ENCODE peak calls at places on chromosome 3, in nine cellular contexts. P is body of pancreas; Y is WERI-Rb-1; A is AG04450; D is CD4-positive, alpha-beta T cell; J is ovary; K is Panc1; T is A549; L is H9. I is an unnamed sample.

GRCh38 chr3:29695905-29696238 is 415.0 kb downstream of the RBMS3 start:
- DNase-seq in P (no peak), Y (no peak), A (no peak), D (no peak), J (no peak), K (no peak), T (no peak), L (no peak), I (no peak)

GRCh38 chr3:159169828-159170227 is 368.0 kb downstream of the MFSD1 start:
- DNase-seq in P (no peak), Y (no peak), A (peak), D (no peak), J (no peak), K (peak), T (peak), L (no peak), I (no peak)

GRCh38 chr3:76107935-76108570 is 322.7 kb upstream of the ZNF717 start:
- DNase-seq in P (peak), Y (peak), A (peak), D (no peak), J (no peak), K (no peak), T (peak), L (no peak), I (no peak)

GRCh38 chr3:62374375-62374876 is 1.1 kb upstream of the FEZF2 start:
- DNase-seq in P (no peak), Y (no peak), A (no peak), D (no peak), J (no peak), K (no peak), T (no peak), L (peak), I (no peak)

GRCh38 chr3:32374788-32375595 is 16.7 kb upstream of the CMTM7 start:
- DNase-seq in P (peak), Y (peak), A (peak), D (peak), J (peak), K (peak), T (peak), L (peak), I (no peak)

GRCh38 chr3:42590989-42591756 is 513 bp downstream of the SS18L2 start:
- DNase-seq in P (no peak), Y (peak), A (no peak), D (no peak), J (peak), K (no peak), T (no peak), L (no peak), I (no peak)

GRCh38 chr3:130276203-130276803 is 69.2 kb upstream of the COL6A5 start:
- DNase-seq in P (peak), Y (peak), A (peak), D (no peak), J (no peak), K (peak), T (peak), L (no peak), I (no peak)

GRCh38 chr3:42247576-42248027 is 18.4 kb downstream of the CCK start:
- DNase-seq in P (peak), Y (peak), A (no peak), D (peak), J (no peak), K (no peak), T (peak), L (peak), I (no peak)

GRCh38 chr3:28973621-28974020 is 307.2 kb upstream of the RBMS3 start:
- DNase-seq in P (no peak), Y (no peak), A (no peak), D (no peak), J (no peak), K (no peak), T (no peak), L (no peak), I (no peak)

GRCh38 chr3:56985460-56986327 is 74.8 kb upstream of the SPATA12 start:
- DNase-seq in P (no peak), Y (no peak), A (no peak), D (no peak), J (peak), K (no peak), T (no peak), L (no peak), I (no peak)

GRCh38 chr3:161884830-161885229 is 388.2 kb downstream of the OTOL1 start:
- DNase-seq in P (no peak), Y (no peak), A (no peak), D (no peak), J (no peak), K (no peak), T (no peak), L (no peak), I (no peak)

GRCh38 chr3:125168711-125169410 is 43.7 kb downstream of the SLC12A8 start:
- DNase-seq in P (no peak), Y (peak), A (no peak), D (no peak), J (no peak), K (no peak), T (no peak), L (no peak), I (no peak)

GRCh38 chr3:111801697-111802655 is 57.1 kb upstream of the PHLDB2 start:
- DNase-seq in P (no peak), Y (no peak), A (peak), D (no peak), J (no peak), K (no peak), T (peak), L (no peak), I (no peak)

GRCh38 chr3:38067508-38068233 is 28.7 kb downstream of the DLEC1 start:
- DNase-seq in P (no peak), Y (no peak), A (no peak), D (no peak), J (no peak), K (no peak), T (no peak), L (no peak), I (no peak)

GRCh38 chr3:125023833-125024560 is 31.8 kb downstream of the HEG1 start:
- DNase-seq in P (no peak), Y (no peak), A (no peak), D (no peak), J (no peak), K (no peak), T (no peak), L (no peak), I (no peak)

GRCh38 chr3:123809597-123809996 is 74.5 kb downstream of the MYLK start:
- DNase-seq in P (no peak), Y (no peak), A (no peak), D (no peak), J (no peak), K (no peak), T (no peak), L (no peak), I (no peak)

GRCh38 chr3:43302116-43302880 is 16.0 kb downstream of the SNRK start:
- DNase-seq in P (no peak), Y (no peak), A (no peak), D (no peak), J (no peak), K (no peak), T (no peak), L (no peak), I (no peak)

GRCh38 chr3:58660998-58661397 is 5.6 kb downstream of the FAM3D start:
- DNase-seq in P (no peak), Y (no peak), A (no peak), D (no peak), J (no peak), K (no peak), T (no peak), L (no peak), I (no peak)

GRCh38 chr3:185726254-185726967 is 98.4 kb downstream of the IGF2BP2 start:
- DNase-seq in P (no peak), Y (no peak), A (no peak), D (no peak), J (no peak), K (no peak), T (no peak), L (no peak), I (no peak)

GRCh38 chr3:155815030-155815429 is 9.0 kb upstream of the C3orf33 start:
- DNase-seq in P (no peak), Y (no peak), A (no peak), D (no peak), J (no peak), K (no peak), T (no peak), L (no peak), I (no peak)

GRCh38 chr3:182327196-182327681 is 466.1 kb upstream of the ATP11B start:
- DNase-seq in P (no peak), Y (no peak), A (no peak), D (no peak), J (no peak), K (no peak), T (no peak), L (peak), I (no peak)

GRCh38 chr3:158792709-158793108 is 9.1 kb upstream of the MFSD1 start:
- DNase-seq in P (no peak), Y (no peak), A (peak), D (no peak), J (no peak), K (no peak), T (peak), L (no peak), I (no peak)

GRCh38 chr3:126412841-126413692 is 18.4 kb downstream of the CFAP100 start:
- DNase-seq in P (no peak), Y (no peak), A (no peak), D (no peak), J (no peak), K (no peak), T (no peak), L (no peak), I (no peak)

GRCh38 chr3:10561162-10561561 is 55.8 kb upstream of the ATP2B2 start:
- DNase-seq in P (no peak), Y (no peak), A (no peak), D (no peak), J (no peak), K (no peak), T (no peak), L (peak), I (no peak)

GRCh38 chr3:12886106-12886679 is 44.8 kb upstream of the RPL32 start:
- DNase-seq in P (no peak), Y (no peak), A (no peak), D (no peak), J (no peak), K (no peak), T (no peak), L (no peak), I (no peak)

GRCh38 chr3:154182975-154183374 is 61.8 kb downstream of the ARHGEF26 start:
- DNase-seq in P (no peak), Y (no peak), A (no peak), D (no peak), J (no peak), K (no peak), T (no peak), L (no peak), I (no peak)

GRCh38 chr3:141414800-141415462 is 46.6 kb downstream of the ZBTB38 start:
- DNase-seq in P (no peak), Y (no peak), A (no peak), D (no peak), J (no peak), K (no peak), T (peak), L (no peak), I (no peak)
- H3K27ac ChIP-seq in P (peak), Y (no peak), A (peak), D (peak), J (no peak), K (no peak), T (peak), L (no peak), I (peak)

DNA sequence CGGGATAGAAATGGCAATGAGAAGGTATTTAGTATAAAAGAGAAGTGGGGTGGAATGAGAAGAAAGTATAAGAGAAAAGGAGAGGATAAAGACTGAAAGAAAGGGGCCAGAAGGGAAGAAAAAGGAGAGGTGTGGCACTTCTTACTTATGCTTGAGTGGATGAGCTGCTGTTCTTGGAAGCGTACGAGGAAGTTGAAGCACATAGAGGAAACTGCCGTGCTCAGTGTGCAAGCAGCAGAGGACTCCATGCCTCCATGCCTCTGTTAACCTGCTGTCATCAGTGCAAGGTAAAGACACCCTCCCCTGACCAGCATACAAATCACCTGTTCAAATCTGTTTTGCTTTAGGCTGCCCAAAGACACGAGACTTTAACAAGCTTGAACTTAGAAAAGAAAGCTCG is 6.5 kb downstream of the WDR5B start:
- DNase-seq in P (no peak), Y (no peak), A (no peak), D (no peak), J (no peak), K (no peak), T (no peak), L (no peak), I (no peak)
- H3K27ac ChIP-seq in P (no peak), Y (no peak), A (no peak), D (no peak), J (no peak), K (no peak), T (no peak), L (no peak), I (no peak)

DNA sequence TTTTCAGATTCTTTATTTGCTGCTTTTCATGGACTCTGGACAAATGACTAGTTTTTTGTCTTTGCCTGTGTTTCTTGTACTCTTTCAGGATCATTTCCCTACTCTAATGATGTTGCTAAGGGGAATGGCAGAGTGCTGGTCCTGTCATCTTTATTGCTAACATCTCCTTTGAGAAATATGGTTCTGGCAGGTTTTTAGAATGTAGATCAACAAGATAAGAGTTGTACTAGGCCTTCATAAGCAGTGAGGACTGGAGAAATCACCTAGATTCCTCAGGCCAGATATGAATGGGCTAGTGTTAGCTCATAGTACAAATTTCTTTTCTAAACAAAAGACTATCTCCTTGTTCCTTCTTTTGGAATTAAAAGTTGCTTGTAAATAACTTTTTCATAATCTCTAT is 156.0 kb downstream of the UBE2E2 start:
- DNase-seq in P (no peak), Y (no peak), A (no peak), D (no peak), J (no peak), K (no peak), T (no peak), L (no peak), I (no peak)
- H3K27ac ChIP-seq in P (no peak), Y (no peak), A (no peak), D (no peak), J (no peak), K (no peak), T (no peak), L (no peak), I (no peak)

DNA sequence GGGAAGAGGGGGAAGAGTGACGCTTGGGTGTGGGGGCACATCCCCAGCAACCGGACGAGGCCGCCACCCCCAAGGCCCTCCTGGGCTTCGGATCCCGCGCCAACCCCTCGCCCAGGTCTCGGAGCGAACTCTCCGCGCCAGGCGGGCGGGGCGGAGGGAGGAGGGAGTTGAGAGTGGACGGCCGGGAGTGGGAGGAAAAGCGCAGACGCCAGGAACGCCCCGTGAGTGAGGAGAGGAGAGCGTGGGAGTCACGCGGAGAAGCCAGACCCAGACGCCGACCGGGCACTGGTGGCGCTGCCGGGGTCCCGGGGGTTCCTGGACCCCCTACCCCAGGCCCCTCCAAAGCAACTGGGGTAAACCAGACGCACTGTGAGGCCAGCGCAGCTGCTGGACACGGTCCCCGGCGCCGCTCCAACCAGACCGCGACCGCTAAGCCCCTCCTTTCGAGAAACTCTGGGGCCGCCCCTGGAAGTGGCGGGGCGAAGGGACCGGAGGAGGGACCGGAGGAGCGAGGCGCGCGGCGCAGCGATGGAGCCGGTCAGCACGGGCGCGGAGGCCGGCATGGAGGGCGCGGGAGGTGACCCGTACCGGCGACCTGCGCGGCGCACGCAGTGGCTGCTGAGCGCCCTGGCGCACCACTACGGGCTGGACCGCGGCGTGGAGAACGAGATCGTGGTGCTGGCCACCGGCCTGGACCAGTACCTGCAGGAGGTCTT is at the start of gene EFCC1:
- DNase-seq in P (peak), Y (no peak), A (no peak), D (no peak), J (peak), K (no peak), T (no peak), L (peak), I (no peak)
- H3K27ac ChIP-seq in P (peak), Y (no peak), A (no peak), D (no peak), J (no peak), K (no peak), T (no peak), L (no peak), I (no peak)

GRCh38 chr3:190497809-190498208 is 16.1 kb upstream of the IL1RAP start:
- DNase-seq in P (no peak), Y (no peak), A (no peak), D (no peak), J (no peak), K (no peak), T (no peak), L (no peak), I (no peak)

GRCh38 chr3:190495796-190496195 is 18.1 kb upstream of the IL1RAP start:
- DNase-seq in P (no peak), Y (no peak), A (no peak), D (no peak), J (no peak), K (no peak), T (no peak), L (no peak), I (no peak)

GRCh38 chr3:190496859-190497258 is 17.0 kb upstream of the IL1RAP start:
- DNase-seq in P (no peak), Y (no peak), A (no peak), D (no peak), J (no peak), K (no peak), T (no peak), L (no peak), I (no peak)

GRCh38 chr3:190498293-190498692 is 15.6 kb upstream of the IL1RAP start:
- DNase-seq in P (no peak), Y (no peak), A (no peak), D (no peak), J (no peak), K (no peak), T (no peak), L (no peak), I (no peak)

GRCh38 chr3:190499157-190499556 is 14.7 kb upstream of the IL1RAP start:
- DNase-seq in P (no peak), Y (no peak), A (no peak), D (no peak), J (no peak), K (no peak), T (no peak), L (no peak), I (no peak)
- H3K27ac ChIP-seq in P (no peak), Y (no peak), A (no peak), D (no peak), J (no peak), K (no peak), T (no peak), L (no peak), I (no peak)

I was measured in substantia nigra.